ENCODE peak calls at places on chromosomes 6 and 20, in seven cellular contexts. M is astrocyte, L is endothelial cell of umbilical vein, W is PC-3, U is SK-N-SH, X is neural progenitor cell, A is IMR-90. N is an unnamed sample.

GRCh38 chr20:32682508-32682987 is 8.8 kb upstream of the C20orf203 start:
- DNase-seq in M (no peak), L (no peak), W (no peak), U (no peak), X (no peak), A (no peak), N (no peak)

GRCh38 chr20:57440678-57441509 is 49.7 kb downstream of the RBM38 start:
- DNase-seq in M (no peak), L (no peak), W (no peak), U (peak; percentile 88), X (peak; percentile 65), A (peak; percentile 66), N (peak; percentile 47)

GRCh38 chr6:38034269-38034914 is 214.9 kb downstream of the ZFAND3 start:
- DNase-seq in M (peak; percentile 44), L (peak; percentile 49), W (peak; percentile 71), U (no peak), X (peak; percentile 17), A (peak; percentile 79), N (no peak)

GRCh38 chr20:5528719-5529256 is 212.0 kb upstream of the PROKR2 start:
- DNase-seq in M (peak; percentile 64), L (peak; percentile 83), W (peak; percentile 90), U (peak; percentile 70), X (peak; percentile 81), A (peak; percentile 87), N (peak; percentile 77)

GRCh38 chr20:50244352-50245149 is 53.9 kb downstream of the CEBPB start:
- DNase-seq in M (no peak), L (no peak), W (peak; percentile 82), U (no peak), X (no peak), A (no peak), N (no peak)

GRCh38 chr6:120354452-120355098 is 979.7 kb downstream of the TBC1D32 start:
- DNase-seq in M (peak; percentile 37), L (no peak), W (peak; percentile 74), U (no peak), X (no peak), A (no peak), N (no peak)

GRCh38 chr6:168377481-168377850 is 57.9 kb upstream of the DACT2 start:
- DNase-seq in M (no peak), L (no peak), W (no peak), U (no peak), X (no peak), A (no peak), N (no peak)

GRCh38 chr6:34324738-34325444 is 67.6 kb downstream of the NUDT3 start:
- DNase-seq in M (peak; percentile 51), L (no peak), W (no peak), U (no peak), X (peak; percentile 17), A (peak; percentile 57), N (no peak)

GRCh38 chr6:12516070-12516469 is 200.5 kb upstream of the PHACTR1 start:
- DNase-seq in M (no peak), L (no peak), W (no peak), U (no peak), X (no peak), A (no peak), N (peak; percentile 41)

GRCh38 chr20:61683721-61684120 is 382.0 kb downstream of the TAF4 start:
- DNase-seq in M (no peak), L (no peak), W (no peak), U (no peak), X (no peak), A (no peak), N (no peak)

GRCh38 chr20:5696011-5696559 is 54.1 kb upstream of the SHLD1 start:
- DNase-seq in M (peak; percentile 39), L (no peak), W (peak; percentile 93), U (no peak), X (no peak), A (peak; percentile 99), N (no peak)

GRCh38 chr6:36682328-36683144 is 4.0 kb downstream of the CDKN1A start:
- DNase-seq in M (peak; percentile 11), L (no peak), W (peak; percentile 88), U (no peak), X (no peak), A (no peak), N (peak; percentile 86)

GRCh38 chr6:20837189-20837588 is 302.9 kb downstream of the CDKAL1 start:
- DNase-seq in M (no peak), L (no peak), W (no peak), U (no peak), X (no peak), A (no peak), N (no peak)

GRCh38 chr6:148493374-148493773 is 150.7 kb downstream of the SASH1 start:
- DNase-seq in M (no peak), L (no peak), W (no peak), U (no peak), X (no peak), A (no peak), N (no peak)

GRCh38 chr20:34850969-34851368 is 21.7 kb downstream of the GGT7 start:
- DNase-seq in M (no peak), L (no peak), W (no peak), U (no peak), X (no peak), A (no peak), N (no peak)

GRCh38 chr20:50229156-50229605 is 38.6 kb downstream of the CEBPB start:
- DNase-seq in M (no peak), L (no peak), W (peak; percentile 36), U (no peak), X (no peak), A (no peak), N (peak; percentile 57)

GRCh38 chr6:33007831-33008395 is 1.5 kb downstream of the HLA-DOA start:
- DNase-seq in M (no peak), L (no peak), W (no peak), U (no peak), X (no peak), A (no peak), N (no peak)

GRCh38 chr6:111982681-111983080 is 71.2 kb upstream of the CCN6 start:
- DNase-seq in M (no peak), L (no peak), W (peak; percentile 60), U (no peak), X (no peak), A (no peak), N (no peak)

GRCh38 chr6:111985202-111985731 is 68.6 kb upstream of the CCN6 start:
- DNase-seq in M (peak; percentile 99), L (peak; percentile 58), W (peak; percentile 96), U (no peak), X (no peak), A (peak; percentile 96), N (no peak)

GRCh38 chr6:111984081-111984480 is 69.8 kb upstream of the CCN6 start:
- DNase-seq in M (no peak), L (no peak), W (no peak), U (no peak), X (no peak), A (no peak), N (no peak)

GRCh38 chr6:111983197-111983596 is 70.7 kb upstream of the CCN6 start:
- DNase-seq in M (no peak), L (no peak), W (no peak), U (no peak), X (no peak), A (no peak), N (no peak)

GRCh38 chr6:111984516-111985201 is 69.2 kb upstream of the CCN6 start:
- DNase-seq in M (no peak), L (no peak), W (peak; percentile 8), U (no peak), X (no peak), A (no peak), N (no peak)
- H3K9ac ChIP-seq in M (peak overlapping the region; percentile 28), L (no peak overlapping the region), W (peak overlapping the region; percentile 53), U (peak overlapping the region; percentile 39), X (no peak overlapping the region), A (no peak overlapping the region), N (no peak overlapping the region)

DNA sequence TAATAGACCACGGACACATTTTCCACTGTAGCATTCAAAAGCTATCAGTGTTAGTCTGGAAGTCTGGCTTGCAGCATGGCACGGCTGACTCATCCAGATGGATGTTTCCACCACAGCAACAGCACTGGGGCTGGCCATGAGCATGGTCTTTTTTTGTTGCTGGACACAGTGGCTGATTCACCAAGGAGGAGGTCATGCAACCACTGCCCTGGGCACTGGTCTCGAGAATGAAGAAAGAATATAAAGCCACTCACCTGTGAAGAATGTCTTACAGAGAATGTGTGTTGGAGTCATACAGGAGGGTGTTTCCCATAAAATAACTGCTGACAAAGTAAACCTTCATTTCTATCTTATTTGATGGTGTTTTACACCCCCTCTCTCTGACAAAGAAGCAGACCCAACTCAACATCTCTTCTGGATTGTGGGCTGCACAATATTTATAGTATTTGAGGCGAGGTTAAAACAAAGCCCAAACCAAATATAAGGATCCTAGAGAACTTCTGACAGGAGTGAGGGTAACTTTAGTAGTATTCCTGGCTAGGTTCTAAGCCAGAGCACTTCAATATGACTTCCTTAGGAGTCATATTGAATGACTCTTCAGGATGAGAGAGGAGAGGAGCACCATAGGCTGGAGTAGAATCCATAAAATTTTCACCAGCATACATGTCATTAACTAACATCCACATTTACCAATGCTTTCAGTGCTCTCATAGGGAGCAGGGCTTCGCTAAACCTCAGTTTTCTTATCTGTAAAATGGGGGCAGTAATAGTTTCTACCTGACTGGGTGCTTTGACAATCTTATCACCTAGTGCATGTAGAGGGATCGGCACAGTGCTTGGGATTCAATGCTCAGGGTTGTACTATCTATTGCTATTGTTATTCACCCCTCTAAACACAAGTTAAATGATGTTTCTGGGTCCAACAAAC is 121.4 kb downstream of the KIF13A start:
- DNase-seq in M (peak; percentile 98), L (peak; percentile 97), W (peak; percentile 98), U (no peak), X (no peak), A (peak; percentile 95), N (peak; percentile 44)
- H3K4me1 ChIP-seq in M (peaks cover 51% of the 10 kb centered on the region), L (peaks cover 67% of the 10 kb centered on the region), W (peaks cover 68% of the 10 kb centered on the region), U (peaks cover 25% of the 10 kb centered on the region), X (no peaks in the 10 kb centered on the region), A (peaks cover 20% of the 10 kb centered on the region), N (no peaks in the 10 kb centered on the region)

DNA sequence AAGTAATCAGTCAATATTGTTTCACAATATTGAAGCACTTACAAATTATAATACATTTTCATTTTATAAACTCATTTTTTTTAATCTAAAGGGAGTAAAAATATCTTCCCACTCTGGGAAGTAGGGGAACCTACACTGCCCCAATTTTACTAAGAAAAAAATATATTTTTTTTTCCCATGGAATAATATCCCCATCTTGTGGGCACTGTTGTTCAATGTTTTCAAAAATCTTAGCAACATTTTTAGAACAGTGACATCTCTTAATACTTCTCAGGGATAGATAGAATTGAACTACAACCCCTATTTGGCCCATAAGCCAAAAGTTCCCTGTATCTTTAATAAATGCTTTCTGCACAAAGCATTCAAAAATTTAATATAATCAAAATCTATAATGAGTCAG is 42.9 kb downstream of the ARHGAP18 start:
- DNase-seq in M (no peak), L (peak; percentile 64), W (no peak), U (no peak), X (no peak), A (no peak), N (no peak)
- TF ChIP-seq CTCF in M (no peak), L (no peak), W (peak; percentile 34), U (peak; percentile 52), X (no peak), A (peak; percentile 46), N (no peak)

DNA sequence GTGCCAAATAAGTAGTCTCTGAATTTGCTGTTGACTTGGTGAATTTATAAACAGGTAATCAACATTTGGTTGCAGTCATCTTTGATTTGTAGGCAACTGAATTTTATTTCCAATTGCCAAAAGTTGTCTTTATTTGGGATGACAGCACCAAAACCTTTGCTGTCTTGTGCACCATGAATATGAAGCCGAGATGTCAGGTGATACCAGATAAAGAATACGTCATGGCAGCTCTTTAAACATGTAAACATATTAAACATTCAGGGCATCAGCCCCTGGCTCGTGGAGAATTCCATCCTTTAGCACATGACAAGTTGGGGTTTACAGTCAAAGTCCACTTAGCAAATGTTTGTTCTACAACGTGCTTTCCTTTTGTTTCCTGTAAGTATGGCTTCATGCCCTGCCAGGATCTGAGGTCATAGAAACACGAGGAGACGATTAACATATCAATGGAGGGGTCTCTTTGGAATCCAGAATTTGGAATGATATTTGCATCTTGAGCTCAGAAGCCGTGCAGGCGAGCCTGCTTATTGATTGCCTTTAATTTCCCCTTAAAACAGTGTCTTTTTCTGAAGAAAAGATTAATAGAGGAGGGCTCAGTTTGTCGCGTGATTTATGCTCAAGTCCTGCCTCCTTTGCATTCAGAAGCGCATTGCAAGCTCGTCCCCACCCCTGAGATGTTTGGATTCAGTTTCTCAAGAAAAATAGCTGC is 170.2 kb upstream of the ZNF217 start:
- DNase-seq in M (peak; percentile 79), L (peak; percentile 46), W (peak; percentile 55), U (no peak), X (peak; percentile 49), A (peak; percentile 58), N (peak; percentile 73)
- H3K9ac ChIP-seq in M (peak overlapping the region; percentile 57), L (no peak overlapping the region), W (peak overlapping the region; percentile 7), U (no peak overlapping the region), X (no peak overlapping the region), A (peak overlapping the region; percentile 3), N (peak overlapping the region; percentile 8)